ENCODE peak calls at places on chromosomes 7 and 10, in nine cellular contexts. R, Y, V, N, M, C, T, J and S are unnamed samples.

GRCh38 chr7:73945022-73945421 is 83.0 kb upstream of the ELN start:
- DNase-seq in C (no peak), T (no peak), M (no peak), V (no peak), N (no peak), J (no peak), Y (no peak), R (no peak), S (no peak)

GRCh38 chr7:129958643-129959479 is 6.1 kb upstream of the UBE2H start:
- DNase-seq in T (peak), N (no peak), V (peak), J (peak), M (no peak), R (peak), Y (no peak), C (no peak), S (no peak)

GRCh38 chr10:110893559-110894179 is 21.9 kb downstream of the PDCD4 start:
- DNase-seq in M (peak), N (no peak), T (no peak), C (no peak), V (peak), J (no peak), Y (no peak), R (no peak), S (no peak)

GRCh38 chr10:87524296-87524695 is 19.6 kb downstream of the MINPP1 start:
- DNase-seq in C (no peak), T (no peak), M (no peak), J (no peak), Y (no peak), R (no peak), N (no peak), V (peak), S (no peak)

GRCh38 chr7:1698221-1698620 is 28.1 kb downstream of the ELFN1 start:
- DNase-seq in N (no peak), T (no peak), Y (peak), V (no peak), R (no peak), M (no peak), C (no peak), J (no peak), S (no peak)

GRCh38 chr10:15780353-15781135 is 60.8 kb upstream of the ITGA8 start:
- DNase-seq in Y (no peak), J (peak), T (peak), V (peak), N (no peak), M (no peak), C (no peak), R (no peak), S (peak)

GRCh38 chr10:10892290-10892875 is 125.3 kb upstream of the CELF2 start:
- DNase-seq in R (no peak), T (no peak), C (no peak), Y (no peak), V (no peak), J (no peak), M (no peak), N (no peak), S (no peak)

GRCh38 chr10:131561897-131562296 is 250.4 kb upstream of the TCERG1L start:
- DNase-seq in V (no peak), N (no peak), Y (peak), T (no peak), J (no peak), C (no peak), R (no peak), M (no peak), S (no peak)

GRCh38 chr10:129853236-129853946 is 110.7 kb downstream of the EBF3 start:
- DNase-seq in R (no peak), M (no peak), V (peak), T (no peak), C (no peak), N (no peak), J (no peak), Y (no peak), S (peak)
- TF ChIP-seq CTCF in R (peak), M (peak), V (peak), T (no peak), C (no peak), N (no peak), J (no peak), Y (no peak), S (peak)

GRCh38 chr10:32962541-32962940 is 4.5 kb upstream of the ITGB1 start:
- DNase-seq in C (no peak), V (no peak), M (no peak), N (no peak), R (no peak), Y (no peak), J (no peak), T (no peak), S (no peak)
- H3K4me3 ChIP-seq in C (no peak), V (no peak), M (no peak), N (no peak), R (no peak), Y (no peak), J (no peak), T (no peak), S (no peak)

DNA sequence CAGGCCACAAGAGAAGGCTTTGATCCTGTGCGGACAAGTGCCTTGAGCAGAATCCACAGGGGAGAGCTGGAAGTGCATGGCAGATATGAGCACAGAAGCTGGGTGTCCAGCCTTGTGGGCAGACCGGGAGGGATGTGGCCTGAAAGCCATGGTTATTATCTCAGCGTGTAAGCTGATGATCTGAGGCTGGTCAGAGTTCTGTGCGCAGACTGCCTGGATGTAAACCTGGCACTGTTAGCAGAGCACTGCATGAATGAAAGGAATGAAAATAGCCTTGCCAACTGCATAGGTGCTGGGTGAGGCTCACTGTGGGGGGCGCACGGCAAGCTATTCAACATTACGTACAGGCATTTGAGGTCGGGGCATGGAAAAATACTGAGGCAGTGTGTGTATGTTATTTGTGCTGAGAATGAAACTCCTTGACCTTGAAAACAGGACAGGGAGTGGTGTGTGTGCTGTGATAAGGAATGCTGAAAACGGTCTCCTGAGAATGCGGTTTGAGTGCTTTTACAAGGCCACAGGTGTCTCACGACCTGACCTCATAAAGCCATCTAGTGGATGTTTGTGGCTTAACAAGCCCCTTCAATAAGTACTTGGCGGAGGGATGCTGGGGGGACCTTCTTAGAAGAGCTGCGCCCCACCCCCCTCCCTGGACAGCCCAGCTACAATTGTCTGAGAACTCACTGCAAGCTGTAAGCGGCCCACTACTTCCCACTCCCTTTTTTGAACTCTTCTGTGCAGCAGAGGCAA is 18.7 kb downstream of the AKR1C1 start:
- DNase-seq in C (peak), N (no peak), M (peak), V (peak), R (no peak), T (peak), J (no peak), Y (no peak), S (no peak)
- TF ChIP-seq CTCF in C (peak), N (peak), M (peak), V (peak), R (peak), T (no peak), J (peak), Y (no peak), S (peak)

GRCh38 chr7:105678811-105679495 is 97.7 kb upstream of the EFCAB10 start:
- DNase-seq in T (peak), Y (peak), N (peak), V (peak), J (no peak), C (no peak), M (no peak), R (peak), S (no peak)
- H3K4me3 ChIP-seq in T (peak), Y (peak), N (peak), V (peak), J (no peak), C (no peak), M (no peak), R (peak), S (no peak)

DNA sequence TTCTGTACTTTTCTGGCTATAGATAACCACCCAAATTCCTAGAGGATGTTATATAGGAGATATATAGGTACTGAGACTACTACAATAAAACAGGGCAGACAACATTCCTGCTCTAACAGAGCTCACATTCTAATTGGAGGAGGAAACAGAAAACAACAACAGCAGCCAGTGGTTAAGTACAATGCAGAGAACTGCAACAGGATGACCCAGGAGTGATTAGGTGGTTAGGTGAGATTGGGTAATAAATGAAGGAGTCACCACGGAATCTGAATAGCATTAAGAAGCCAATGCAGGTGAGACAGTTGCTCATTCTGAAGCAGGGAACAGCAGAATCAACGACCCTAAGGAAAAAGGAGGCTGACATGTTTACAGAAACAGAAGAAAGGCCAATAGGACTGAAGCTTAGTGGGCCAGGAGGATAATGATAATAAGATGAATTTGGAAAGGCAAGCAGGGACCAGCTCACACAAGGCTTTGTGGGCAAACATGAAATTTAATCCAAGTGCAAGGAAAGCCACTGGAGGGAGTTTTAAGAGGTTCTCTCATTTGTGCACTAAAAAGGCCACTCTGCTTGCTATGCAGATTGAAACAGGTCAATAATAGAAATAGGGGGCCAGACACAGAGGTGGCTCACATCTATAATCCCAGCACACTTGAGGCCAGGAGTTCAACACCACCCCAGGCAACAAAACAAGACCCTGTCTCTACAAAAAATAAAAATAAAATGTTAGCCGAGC is 16.9 kb upstream of the REEP3 start:
- DNase-seq in T (no peak), M (no peak), R (no peak), V (no peak), Y (no peak), C (no peak), J (no peak), N (no peak), S (no peak)
- TF ChIP-seq CTCF in T (no peak), M (no peak), R (no peak), V (no peak), Y (no peak), C (peak), J (no peak), N (no peak), S (no peak)

DNA sequence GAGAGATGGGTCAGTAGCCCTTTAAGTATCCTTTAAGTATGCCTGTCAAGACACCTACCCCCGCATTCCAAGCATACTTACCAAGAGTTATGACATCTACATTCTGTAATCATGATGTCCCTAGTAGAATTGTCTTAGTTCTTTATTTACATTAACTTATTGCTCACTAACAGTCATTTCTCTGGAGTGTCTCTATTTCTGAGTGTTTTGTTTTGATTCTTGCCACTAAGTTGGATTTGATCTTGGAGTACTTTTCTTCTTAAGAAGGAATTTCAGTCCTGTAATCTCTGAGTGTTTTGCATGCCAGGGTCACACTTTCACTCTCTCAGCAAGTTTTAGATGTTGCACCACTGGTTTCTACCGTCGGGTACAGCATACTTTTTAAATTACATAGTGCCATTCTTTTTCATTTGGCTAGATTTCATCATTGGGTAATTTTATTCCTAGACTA is 1053.9 kb downstream of the KCNMA1 start:
- DNase-seq in R (no peak), J (peak), N (no peak), V (peak), M (peak), Y (no peak), C (peak), T (no peak), S (peak)
- H3K4me3 ChIP-seq in R (no peak), J (no peak), N (no peak), V (no peak), M (no peak), Y (no peak), C (no peak), T (no peak), S (no peak)

GRCh38 chr7:128867842-128868623 is 5.4 kb downstream of the ATP6V1F start:
- DNase-seq in M (no peak), R (no peak), T (no peak), J (peak), N (no peak), Y (no peak), C (no peak), V (no peak), S (no peak)

GRCh38 chr7:128871050-128871449 is 8.4 kb downstream of the ATP6V1F start:
- DNase-seq in C (no peak), T (no peak), N (no peak), M (no peak), Y (no peak), V (no peak), R (no peak), J (no peak), S (no peak)

GRCh38 chr7:128869944-128870285 is 7.3 kb downstream of the ATP6V1F start:
- DNase-seq in M (peak), C (no peak), V (no peak), J (no peak), N (no peak), T (no peak), Y (no peak), R (no peak), S (no peak)

GRCh38 chr7:128868624-128869137 is 6.0 kb downstream of the ATP6V1F start:
- DNase-seq in C (no peak), V (no peak), J (no peak), R (no peak), T (no peak), N (no peak), M (no peak), Y (no peak), S (no peak)

GRCh38 chr7:128869138-128869943 is 6.7 kb downstream of the ATP6V1F start:
- DNase-seq in V (no peak), C (no peak), J (no peak), Y (peak), R (peak), N (peak), T (peak), M (peak), S (no peak)
- TF ChIP-seq CTCF in V (no peak), C (no peak), J (peak), Y (no peak), R (no peak), N (no peak), T (no peak), M (peak), S (no peak)